ENCODE peak calls at places on chromosomes 1 and 21, in five cellular contexts. One of them, this sample, is unnamed.

GRCh38 chr1:87673748-87674147 is 345.1 kb downstream of the LMO4 start:
- DNase-seq in CD8-positive, alpha-beta T cell: no peak
- DNase-seq in prostate gland: no peak
- DNase-seq in astrocyte of the spinal cord: no peak
- DNase-seq in AG10803: no peak
- DNase-seq in this sample: peak

GRCh38 chr1:23177438-23178380 is 9.1 kb upstream of the LUZP1 start:
- DNase-seq in AG10803: peak
- DNase-seq in CD8-positive, alpha-beta T cell: peak
- DNase-seq in prostate gland: peak
- DNase-seq in astrocyte of the spinal cord: peak
- DNase-seq in this sample: peak

GRCh38 chr1:65177457-65177856 is 29.5 kb downstream of the AK4 start:
- DNase-seq in prostate gland: peak
- DNase-seq in astrocyte of the spinal cord: peak
- DNase-seq in CD8-positive, alpha-beta T cell: no peak
- DNase-seq in AG10803: peak
- DNase-seq in this sample: peak

GRCh38 chr1:153394391-153394790 is 3.5 kb upstream of the S100A8 start:
- DNase-seq in AG10803: no peak
- DNase-seq in astrocyte of the spinal cord: no peak
- DNase-seq in CD8-positive, alpha-beta T cell: no peak
- DNase-seq in prostate gland: no peak
- DNase-seq in this sample: no peak

GRCh38 chr1:222095606-222096475 is 354.0 kb upstream of the DUSP10 start:
- DNase-seq in CD8-positive, alpha-beta T cell: peak
- DNase-seq in AG10803: no peak
- DNase-seq in prostate gland: no peak
- DNase-seq in astrocyte of the spinal cord: no peak
- DNase-seq in this sample: no peak

GRCh38 chr1:183043872-183044859 is 20.9 kb downstream of the LAMC1 start:
- DNase-seq in AG10803: peak
- DNase-seq in astrocyte of the spinal cord: peak
- DNase-seq in CD8-positive, alpha-beta T cell: no peak
- DNase-seq in prostate gland: no peak
- DNase-seq in this sample: peak

GRCh38 chr1:193339396-193339795 is 153.0 kb upstream of the B3GALT2 start:
- DNase-seq in AG10803: no peak
- DNase-seq in astrocyte of the spinal cord: no peak
- DNase-seq in prostate gland: no peak
- DNase-seq in CD8-positive, alpha-beta T cell: no peak
- DNase-seq in this sample: no peak

GRCh38 chr1:154726443-154726842 is 118.5 kb upstream of the ADAR start:
- DNase-seq in AG10803: no peak
- DNase-seq in astrocyte of the spinal cord: no peak
- DNase-seq in prostate gland: no peak
- DNase-seq in CD8-positive, alpha-beta T cell: no peak
- DNase-seq in this sample: no peak

GRCh38 chr1:165903672-165904071 is 76.3 kb downstream of the UCK2 start:
- DNase-seq in prostate gland: peak
- DNase-seq in CD8-positive, alpha-beta T cell: no peak
- DNase-seq in AG10803: peak
- DNase-seq in astrocyte of the spinal cord: peak
- DNase-seq in this sample: peak

GRCh38 chr1:158246650-158247049 is 7.6 kb upstream of the CD1A start:
- DNase-seq in CD8-positive, alpha-beta T cell: no peak
- DNase-seq in prostate gland: no peak
- DNase-seq in AG10803: no peak
- DNase-seq in astrocyte of the spinal cord: no peak
- DNase-seq in this sample: no peak

GRCh38 chr1:59057211-59057694 is 239.6 kb upstream of the FGGY start:
- DNase-seq in astrocyte of the spinal cord: peak
- DNase-seq in AG10803: peak
- DNase-seq in CD8-positive, alpha-beta T cell: no peak
- DNase-seq in prostate gland: peak
- DNase-seq in this sample: peak

GRCh38 chr1:160961419-160961818 is 6.8 kb upstream of the ITLN2 start:
- DNase-seq in CD8-positive, alpha-beta T cell: no peak
- DNase-seq in prostate gland: no peak
- DNase-seq in AG10803: no peak
- DNase-seq in astrocyte of the spinal cord: no peak
- DNase-seq in this sample: no peak

GRCh38 chr1:60345621-60346020 is 272.1 kb upstream of the C1orf87 start:
- DNase-seq in prostate gland: no peak
- DNase-seq in AG10803: peak
- DNase-seq in astrocyte of the spinal cord: peak
- DNase-seq in CD8-positive, alpha-beta T cell: no peak
- DNase-seq in this sample: peak

GRCh38 chr21:38165466-38166213 is 91.2 kb upstream of the KCNJ15 start:
- DNase-seq in CD8-positive, alpha-beta T cell: no peak
- DNase-seq in astrocyte of the spinal cord: peak
- DNase-seq in AG10803: peak
- DNase-seq in prostate gland: no peak
- DNase-seq in this sample: peak

GRCh38 chr1:115714572-115715141 is 53.9 kb downstream of the CASQ2 start:
- DNase-seq in CD8-positive, alpha-beta T cell: no peak
- DNase-seq in AG10803: no peak
- DNase-seq in prostate gland: peak
- DNase-seq in astrocyte of the spinal cord: no peak
- DNase-seq in this sample: no peak

GRCh38 chr1:34028381-34029055 is 136.5 kb downstream of the CSMD2 start:
- DNase-seq in astrocyte of the spinal cord: no peak
- DNase-seq in AG10803: no peak
- DNase-seq in prostate gland: no peak
- DNase-seq in CD8-positive, alpha-beta T cell: no peak
- DNase-seq in this sample: no peak

GRCh38 chr1:229129306-229130027 is 141.4 kb upstream of the RAB4A start:
- DNase-seq in CD8-positive, alpha-beta T cell: peak
- DNase-seq in astrocyte of the spinal cord: no peak
- DNase-seq in prostate gland: no peak
- DNase-seq in AG10803: no peak
- DNase-seq in this sample: no peak

GRCh38 chr21:36807421-36808004 is 108.6 kb downstream of the SIM2 start:
- DNase-seq in prostate gland: no peak
- DNase-seq in astrocyte of the spinal cord: no peak
- DNase-seq in CD8-positive, alpha-beta T cell: no peak
- DNase-seq in AG10803: no peak
- DNase-seq in this sample: no peak

GRCh38 chr1:194730304-194730703 is 1543.9 kb upstream of the B3GALT2 start:
- DNase-seq in AG10803: no peak
- DNase-seq in prostate gland: no peak
- DNase-seq in CD8-positive, alpha-beta T cell: no peak
- DNase-seq in astrocyte of the spinal cord: no peak
- DNase-seq in this sample: no peak

GRCh38 chr1:187051618-187052232 is 223.0 kb downstream of the PLA2G4A start:
- DNase-seq in astrocyte of the spinal cord: peak
- DNase-seq in AG10803: peak
- DNase-seq in prostate gland: no peak
- DNase-seq in CD8-positive, alpha-beta T cell: no peak
- DNase-seq in this sample: peak

GRCh38 chr1:26862781-26863676 is at the start of gene SFN:
- DNase-seq in prostate gland: peak
- DNase-seq in astrocyte of the spinal cord: no peak
- DNase-seq in AG10803: no peak
- DNase-seq in CD8-positive, alpha-beta T cell: peak
- DNase-seq in this sample: no peak

GRCh38 chr1:200525167-200526123 is 95.1 kb downstream of the KIF14 start:
- DNase-seq in AG10803: peak
- DNase-seq in astrocyte of the spinal cord: peak
- DNase-seq in prostate gland: no peak
- DNase-seq in CD8-positive, alpha-beta T cell: no peak
- DNase-seq in this sample: peak

GRCh38 chr1:200558866-200559459 is 61.6 kb downstream of the KIF14 start:
- DNase-seq in AG10803: peak
- DNase-seq in CD8-positive, alpha-beta T cell: no peak
- DNase-seq in prostate gland: no peak
- DNase-seq in astrocyte of the spinal cord: peak
- DNase-seq in this sample: peak

GRCh38 chr1:232553050-232553754 is 76.7 kb downstream of the SIPA1L2 start:
- DNase-seq in prostate gland: no peak
- DNase-seq in astrocyte of the spinal cord: peak
- DNase-seq in AG10803: no peak
- DNase-seq in CD8-positive, alpha-beta T cell: no peak
- DNase-seq in this sample: peak

GRCh38 chr1:118200836-118201235 is 15.8 kb upstream of the SPAG17 start:
- DNase-seq in astrocyte of the spinal cord: no peak
- DNase-seq in AG10803: no peak
- DNase-seq in CD8-positive, alpha-beta T cell: no peak
- DNase-seq in prostate gland: no peak
- DNase-seq in this sample: no peak

GRCh38 chr1:179744401-179745130 is 1.5 kb downstream of the FAM163A start:
- DNase-seq in prostate gland: no peak
- DNase-seq in CD8-positive, alpha-beta T cell: no peak
- DNase-seq in astrocyte of the spinal cord: no peak
- DNase-seq in AG10803: no peak
- DNase-seq in this sample: no peak
- H3K4me3 ChIP-seq in prostate gland: peak
- H3K4me3 ChIP-seq in CD8-positive, alpha-beta T cell: no peak
- H3K4me3 ChIP-seq in astrocyte of the spinal cord: no peak
- H3K4me3 ChIP-seq in AG10803: no peak
- H3K4me3 ChIP-seq in this sample: no peak

GRCh38 chr1:220768127-220768601 is 18.5 kb upstream of the MTARC1 start:
- DNase-seq in AG10803: no peak
- DNase-seq in prostate gland: no peak
- DNase-seq in astrocyte of the spinal cord: no peak
- DNase-seq in CD8-positive, alpha-beta T cell: no peak
- DNase-seq in this sample: peak
- TF ChIP-seq CTCF in AG10803: no peak
- TF ChIP-seq CTCF in prostate gland: no peak
- TF ChIP-seq CTCF in astrocyte of the spinal cord: no peak
- TF ChIP-seq CTCF in CD8-positive, alpha-beta T cell: no peak
- TF ChIP-seq CTCF in this sample: no peak

GRCh38 chr1:209104646-209105045 is 478.9 kb upstream of the CAMK1G start:
- DNase-seq in AG10803: no peak
- DNase-seq in prostate gland: no peak
- DNase-seq in CD8-positive, alpha-beta T cell: no peak
- DNase-seq in astrocyte of the spinal cord: no peak
- DNase-seq in this sample: no peak
- H3K4me3 ChIP-seq in AG10803: no peak
- H3K4me3 ChIP-seq in prostate gland: no peak
- H3K4me3 ChIP-seq in CD8-positive, alpha-beta T cell: no peak
- H3K4me3 ChIP-seq in astrocyte of the spinal cord: no peak
- H3K4me3 ChIP-seq in this sample: no peak

DNA sequence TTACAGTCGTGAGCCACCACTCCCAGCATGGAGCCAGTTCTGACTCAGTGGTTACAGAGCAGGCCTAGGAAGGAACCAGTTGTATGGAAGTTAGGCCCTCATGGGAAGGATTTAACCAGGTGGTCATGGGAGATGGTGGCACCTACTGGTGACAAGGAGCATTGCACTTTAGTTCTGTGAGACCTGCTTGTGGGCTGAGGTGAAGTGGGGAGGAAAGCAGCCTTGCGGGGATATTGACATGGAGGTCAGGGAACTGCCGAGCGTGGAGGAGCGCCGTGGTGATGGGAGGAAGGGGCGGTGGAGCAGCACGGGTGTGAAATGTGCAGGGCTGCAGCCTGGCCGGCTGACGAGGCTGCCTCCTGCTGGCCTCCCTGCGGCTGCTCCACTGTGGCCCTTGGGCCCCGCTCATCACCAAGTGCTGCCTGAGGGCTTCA is 100.4 kb downstream of the GALNT2 start:
- DNase-seq in AG10803: peak
- DNase-seq in CD8-positive, alpha-beta T cell: peak
- DNase-seq in astrocyte of the spinal cord: peak
- DNase-seq in prostate gland: no peak
- DNase-seq in this sample: peak
- TF ChIP-seq CTCF in AG10803: peak
- TF ChIP-seq CTCF in CD8-positive, alpha-beta T cell: peak
- TF ChIP-seq CTCF in astrocyte of the spinal cord: peak
- TF ChIP-seq CTCF in prostate gland: peak
- TF ChIP-seq CTCF in this sample: peak

DNA sequence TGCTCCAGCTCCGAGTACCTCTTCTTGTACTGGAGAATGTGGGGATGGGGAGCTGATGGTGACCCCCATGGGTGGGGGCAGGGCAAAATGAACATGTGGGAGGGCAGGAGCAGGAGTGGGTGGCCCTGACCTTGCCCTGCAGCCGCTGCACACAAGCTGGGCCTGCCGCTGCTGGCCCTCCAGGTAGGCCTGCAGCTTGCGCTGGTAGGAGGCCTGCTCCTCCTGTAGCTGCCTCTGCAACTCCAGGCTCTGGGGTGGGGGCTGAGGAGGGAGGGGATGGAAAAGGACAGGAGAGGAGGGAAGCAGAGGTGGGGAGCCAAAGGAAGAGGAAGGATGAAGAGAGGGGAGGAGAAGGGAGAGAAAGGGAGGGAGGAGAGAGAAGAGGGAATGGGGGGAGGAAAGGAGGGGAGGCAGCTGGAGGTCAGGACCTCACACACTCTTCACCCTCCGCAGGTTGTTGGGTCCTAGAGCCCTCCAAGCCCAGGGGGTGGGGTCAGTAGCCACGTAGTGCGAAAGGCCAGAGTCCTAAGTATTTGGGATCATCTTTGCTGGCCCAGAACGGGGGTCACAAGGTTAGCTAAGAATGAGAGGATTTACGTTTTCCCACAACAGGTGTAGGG is 22.9 kb downstream of the RNU1-1 start:
- DNase-seq in CD8-positive, alpha-beta T cell: no peak
- DNase-seq in prostate gland: no peak
- DNase-seq in AG10803: no peak
- DNase-seq in astrocyte of the spinal cord: no peak
- DNase-seq in this sample: no peak
- H3K4me3 ChIP-seq in CD8-positive, alpha-beta T cell: no peak
- H3K4me3 ChIP-seq in prostate gland: no peak
- H3K4me3 ChIP-seq in AG10803: no peak
- H3K4me3 ChIP-seq in astrocyte of the spinal cord: no peak
- H3K4me3 ChIP-seq in this sample: no peak

DNA sequence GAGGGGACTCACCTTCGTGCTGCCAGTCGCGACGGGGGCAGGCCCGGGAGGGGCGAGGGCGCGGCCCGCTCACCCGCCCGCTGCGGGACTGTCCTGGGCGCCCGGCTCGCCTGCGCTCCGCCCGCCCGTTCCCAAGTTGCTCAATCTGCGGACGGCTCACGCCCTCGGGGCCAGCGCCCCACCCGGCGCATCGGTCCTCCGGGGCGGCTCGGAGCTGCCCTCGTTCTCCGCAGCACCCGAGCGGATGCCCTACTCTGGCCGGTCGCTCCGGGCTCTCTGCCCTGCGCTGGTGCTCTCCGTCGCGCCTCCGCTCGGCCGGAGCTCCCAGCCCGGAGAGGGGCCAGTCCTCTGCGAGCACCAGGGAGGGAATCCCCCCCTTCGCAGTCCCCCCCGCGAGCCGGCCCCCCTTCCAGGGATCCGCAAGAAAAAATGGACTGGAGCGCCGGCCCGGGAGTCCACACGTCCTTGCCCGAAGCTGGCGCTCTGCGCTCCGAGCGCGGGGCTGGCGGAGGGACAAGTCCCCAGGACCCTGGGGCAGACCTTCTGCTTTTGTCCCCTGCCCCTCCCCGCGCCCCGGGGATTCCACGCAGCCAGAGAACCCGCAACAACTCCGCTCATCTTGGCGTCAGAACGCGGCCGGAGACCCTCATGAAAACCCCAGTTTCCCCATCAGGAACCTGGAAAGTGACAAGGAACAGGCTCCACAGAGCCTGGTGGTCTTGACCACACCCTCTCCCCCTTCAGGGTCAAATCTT is at the start of gene RSPO1:
- DNase-seq in CD8-positive, alpha-beta T cell: no peak
- DNase-seq in astrocyte of the spinal cord: no peak
- DNase-seq in AG10803: peak
- DNase-seq in prostate gland: no peak
- DNase-seq in this sample: peak
- TF ChIP-seq CTCF in CD8-positive, alpha-beta T cell: no peak
- TF ChIP-seq CTCF in astrocyte of the spinal cord: no peak
- TF ChIP-seq CTCF in AG10803: no peak
- TF ChIP-seq CTCF in prostate gland: no peak
- TF ChIP-seq CTCF in this sample: no peak

GRCh38 chr21:44354001-44354405 is 582 bp downstream of the TRPM2 start:
- DNase-seq in prostate gland: no peak
- DNase-seq in AG10803: no peak
- DNase-seq in CD8-positive, alpha-beta T cell: no peak
- DNase-seq in astrocyte of the spinal cord: no peak
- DNase-seq in this sample: peak
- H3K4me3 ChIP-seq in prostate gland: no peak
- H3K4me3 ChIP-seq in AG10803: no peak
- H3K4me3 ChIP-seq in CD8-positive, alpha-beta T cell: peak
- H3K4me3 ChIP-seq in astrocyte of the spinal cord: no peak
- H3K4me3 ChIP-seq in this sample: no peak

This sample was measured in fibroblast of villous mesenchyme.